ENCODE peak calls at places on chromosomes 11 and 22, in nine cellular contexts. X is OCI-M1; U is colonic mucosa; K is effector CD4-positive, alpha-beta T cell; C is GM23248; H is nucleus accumbens; Y is CD4-positive, alpha-beta T cell; M is activated CD4-positive, alpha-beta memory T cell treated with anti-CD3 and anti-CD28 coated beads for 36 hours; E is prostate gland. W is an unnamed sample.

GRCh38 chr11:17803751-17804334 is 69.3 kb downstream of the KCNC1 start:
- DNase-seq in M (no peak), K (no peak), E (no peak), Y (no peak), H (no peak), C (no peak), U (no peak), X (no peak), W (no peak)

GRCh38 chr11:22340803-22341581 is 2.8 kb downstream of the SLC17A6 start:
- DNase-seq in C (no peak), E (no peak), X (no peak), Y (no peak), M (no peak), H (no peak), U (no peak), K (no peak), W (no peak)

GRCh38 chr22:46652930-46653331 is 32.7 kb downstream of the GRAMD4 start:
- DNase-seq in H (no peak), M (no peak), X (no peak), E (no peak), U (no peak), K (no peak), Y (no peak), C (no peak), W (no peak)

GRCh38 chr11:102810943-102811528 is 13.1 kb upstream of the MMP1 start:
- DNase-seq in H (no peak), K (no peak), C (peak), Y (no peak), U (no peak), X (peak), M (no peak), E (no peak), W (peak)

GRCh38 chr22:46511391-46512370 is 25.7 kb downstream of the CELSR1 start:
- DNase-seq in U (no peak), Y (no peak), M (no peak), H (no peak), C (peak), E (no peak), K (no peak), X (no peak), W (no peak)

GRCh38 chr11:117171007-117171647 is 7.4 kb upstream of the SIDT2 start:
- DNase-seq in X (no peak), M (no peak), C (no peak), H (no peak), E (no peak), K (no peak), Y (no peak), U (no peak), W (no peak)

GRCh38 chr11:2213890-2214526 is 42.4 kb upstream of the TH start:
- DNase-seq in Y (no peak), X (no peak), U (peak), K (no peak), M (no peak), C (no peak), E (no peak), H (no peak), W (no peak)

GRCh38 chr11:33835143-33835878 is 56.6 kb downstream of the LMO2 start:
- DNase-seq in M (no peak), H (no peak), U (no peak), C (peak), Y (no peak), K (no peak), E (no peak), X (peak), W (no peak)

GRCh38 chr11:130598433-130598832 is 150.0 kb downstream of the ADAMTS15 start:
- DNase-seq in E (no peak), X (no peak), U (no peak), M (no peak), C (no peak), K (no peak), Y (no peak), H (no peak), W (no peak)

GRCh38 chr11:63985812-63986155 is 454 bp upstream of the OTUB1 start:
- DNase-seq in C (peak), M (peak), E (no peak), K (peak), Y (peak), U (no peak), H (no peak), X (peak), W (no peak)

GRCh38 chr11:125167292-125167953 is 2.9 kb downstream of the PKNOX2 start:
- DNase-seq in E (no peak), H (peak), Y (no peak), U (no peak), X (no peak), M (no peak), C (no peak), K (no peak), W (no peak)

GRCh38 chr11:46248270-46249102 is 29.0 kb upstream of the CREB3L1 start:
- DNase-seq in H (no peak), C (peak), Y (no peak), X (peak), U (no peak), K (no peak), M (peak), E (no peak), W (no peak)

GRCh38 chr22:36197065-36197440 is 4.6 kb downstream of the APOL4 start:
- DNase-seq in C (peak), K (no peak), H (peak), X (peak), Y (no peak), E (no peak), U (no peak), M (no peak), W (no peak)

GRCh38 chr11:66085071-66085470 is 15.0 kb downstream of the PACS1 start:
- DNase-seq in H (no peak), K (no peak), Y (no peak), U (no peak), X (no peak), E (no peak), C (peak), M (no peak), W (peak)

GRCh38 chr11:75325713-75326438 is 25.6 kb downstream of the ARRB1 start:
- DNase-seq in X (no peak), K (no peak), E (no peak), C (peak), M (peak), Y (peak), U (peak), H (peak), W (peak)

GRCh38 chr11:14773755-14774154 is 118.3 kb downstream of the CYP2R1 start:
- DNase-seq in Y (no peak), E (no peak), K (no peak), X (peak), U (no peak), H (no peak), M (peak), C (peak), W (no peak)

GRCh38 chr22:50191041-50191740 is 5.5 kb downstream of the TRABD start:
- DNase-seq in Y (peak), X (peak), C (no peak), E (no peak), H (no peak), U (peak), K (peak), M (peak), W (no peak)

GRCh38 chr11:93905384-93905783 is 55.0 kb upstream of the VSTM5 start:
- DNase-seq in X (no peak), U (no peak), M (no peak), K (no peak), C (peak), E (no peak), H (no peak), Y (no peak), W (no peak)

GRCh38 chr22:46574438-46574992 is 37.1 kb upstream of the CELSR1 start:
- DNase-seq in U (no peak), M (no peak), X (no peak), C (no peak), H (no peak), E (no peak), K (no peak), Y (no peak), W (no peak)